ENCODE peak calls at places on chromosomes 2 and 18, in four cellular contexts. T, D, U and B are unnamed samples.

GRCh38 chr2:32860385-32860784 is 86.4 kb upstream of the LTBP1 start:
- DNase-seq in U (no peak), T (no peak), D (no peak), B (no peak)

GRCh38 chr18:53991202-53991601 is 233.3 kb downstream of the MBD2 start:
- DNase-seq in U (peak; percentile 45), D (peak; percentile 33), T (no peak), B (no peak)

GRCh38 chr2:85785027-85785822 is 31.4 kb downstream of the ATOH8 start:
- DNase-seq in D (no peak), U (no peak), T (no peak), B (no peak)

GRCh38 chr2:43075054-43075593 is 151.3 kb downstream of the ZFP36L2 start:
- DNase-seq in U (no peak), D (peak; percentile 76), T (no peak), B (peak; percentile 66)

GRCh38 chr2:212958757-212959295 is 192.6 kb downstream of the IKZF2 start:
- DNase-seq in U (no peak), D (no peak), T (no peak), B (no peak)

GRCh38 chr18:75208055-75208835 is 694 bp downstream of the PTGR3 start:
- DNase-seq in T (peak; percentile 47), D (peak; percentile 18), U (no peak), B (peak; percentile 75)

GRCh38 chr2:150876201-150877085 is 385.2 kb downstream of the RBM43 start:
- DNase-seq in U (no peak), D (no peak), T (no peak), B (no peak)

GRCh38 chr2:58635801-58636375 is 394.8 kb upstream of the FANCL start:
- DNase-seq in D (no peak), U (no peak), T (no peak), B (no peak)

GRCh38 chr18:49547701-49548100 is 14.2 kb upstream of the LIPG start:
- DNase-seq in U (no peak), T (no peak), D (no peak), B (no peak)

GRCh38 chr18:44090453-44090852 is 590.2 kb upstream of the SETBP1 start:
- DNase-seq in D (no peak), U (no peak), T (no peak), B (no peak)

GRCh38 chr2:84849271-84849952 is 31.5 kb downstream of the TRABD2A start:
- DNase-seq in D (no peak), U (no peak), T (no peak), B (no peak)

GRCh38 chr18:73577365-73577764 is 570.3 kb downstream of the FBXO15 start:
- DNase-seq in T (no peak), U (no peak), D (no peak), B (no peak)

GRCh38 chr2:197677483-197677882 is 2.1 kb upstream of the RFTN2 start:
- DNase-seq in T (no peak), U (no peak), D (no peak), B (no peak)

GRCh38 chr2:128970332-128971116 is 651.9 kb upstream of the HS6ST1 start:
- DNase-seq in T (no peak), D (no peak), U (no peak), B (no peak)

GRCh38 chr18:55934801-55935200 is 346.8 kb upstream of the TCF4 start:
- DNase-seq in D (no peak), T (no peak), U (no peak), B (no peak)

GRCh38 chr2:101476605-101477208 is 1.8 kb upstream of the RFX8 start:
- DNase-seq in D (peak; percentile 23), U (no peak), T (no peak), B (no peak)

GRCh38 chr2:26845021-26845420 is 2.9 kb upstream of the DPYSL5 start:
- DNase-seq in U (no peak), T (no peak), D (no peak), B (no peak)

GRCh38 chr2:100278501-100278900 is 43.8 kb downstream of the LONRF2 start:
- DNase-seq in D (no peak), T (no peak), U (no peak), B (no peak)

GRCh38 chr2:26883971-26884370 is 36.0 kb downstream of the DPYSL5 start:
- DNase-seq in U (no peak), T (no peak), D (no peak), B (no peak)

GRCh38 chr2:33526132-33526531 is 49.7 kb downstream of the RASGRP3 start:
- DNase-seq in T (no peak), D (no peak), U (no peak), B (no peak)

GRCh38 chr2:65655000-65655399 is 222.6 kb upstream of the SPRED2 start:
- DNase-seq in U (no peak), T (no peak), D (no peak), B (no peak)

GRCh38 chr18:60044290-60045006 is 144.7 kb downstream of the PMAIP1 start:
- DNase-seq in T (no peak), U (no peak), D (no peak), B (no peak)

GRCh38 chr2:46530571-46530970 is 51.2 kb downstream of the TMEM247 start:
- DNase-seq in D (no peak), T (no peak), U (no peak), B (no peak)

GRCh38 chr2:174704061-174704460 is 60.2 kb downstream of the CHRNA1 start:
- DNase-seq in D (no peak), T (no peak), U (no peak), B (no peak)

GRCh38 chr2:62923242-62923641 is 127.4 kb upstream of the OTX1 start:
- DNase-seq in D (no peak), U (no peak), T (no peak), B (no peak)

GRCh38 chr2:20569464-20570223 is 81.3 kb downstream of the HS1BP3 start:
- DNase-seq in D (no peak), T (no peak), U (no peak), B (no peak)

GRCh38 chr2:27453968-27454367 is 11.8 kb downstream of the KRTCAP3 start:
- DNase-seq in D (no peak), U (no peak), T (no peak), B (no peak)

GRCh38 chr2:96940026-96940601 is 46.3 kb downstream of the FAM178B start:
- DNase-seq in D (no peak), T (no peak), U (no peak), B (no peak)

GRCh38 chr18:55302337-55302833 is 285.6 kb downstream of the TCF4 start:
- DNase-seq in U (no peak), T (no peak), D (no peak), B (peak; percentile 26)

GRCh38 chr2:214492152-214492551 is 81.3 kb downstream of the VWC2L start:
- DNase-seq in D (no peak), T (no peak), U (no peak), B (no peak)

DNA sequence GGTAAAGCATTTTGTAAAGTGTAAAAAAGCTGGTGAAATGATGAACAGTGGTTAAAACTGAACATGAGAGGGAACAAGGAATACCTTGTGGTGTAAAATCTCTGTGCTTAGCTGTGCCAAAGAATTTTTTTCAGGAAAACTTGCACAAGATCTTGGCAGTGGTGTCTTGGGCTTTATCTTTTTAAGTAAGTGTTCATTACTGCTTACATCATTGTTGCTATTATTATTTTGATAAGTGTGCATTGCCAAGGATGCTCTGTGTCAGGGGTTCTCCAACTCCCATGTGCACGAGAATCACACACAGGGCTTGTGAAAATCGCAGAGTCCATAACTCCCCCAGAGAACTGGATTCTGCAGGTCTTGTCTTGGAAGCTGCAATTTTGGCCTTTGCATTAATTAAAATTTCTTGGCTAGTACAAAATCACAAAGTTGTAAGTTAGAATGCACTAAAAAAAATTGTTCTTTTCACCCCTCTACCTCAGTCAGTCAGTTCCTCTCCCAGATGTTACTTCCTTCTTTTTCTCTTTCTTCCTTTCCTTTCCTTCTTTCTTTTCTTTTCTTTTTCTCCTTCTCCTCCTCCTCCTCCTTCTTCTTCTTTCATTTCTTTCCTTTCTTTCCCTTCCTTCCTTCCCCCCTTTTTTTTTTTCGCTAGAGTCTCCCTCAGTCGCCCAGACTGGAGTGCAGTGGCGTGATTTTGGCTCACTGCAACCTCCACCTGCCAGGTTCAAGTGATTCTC is 37.8 kb downstream of the GATA6 start:
- DNase-seq in T (no peak), U (no peak), D (no peak), B (no peak)
- TF ChIP-seq ELF1 in T (no peak), U (no peak), D (no peak), B (no peak)

GRCh38 chr2:238700122-238700457 is 147.8 kb upstream of the TWIST2 start:
- DNase-seq in U (no peak), D (no peak), T (no peak), B (no peak)
- TF ChIP-seq ELF1 in U (no peak), D (no peak), T (no peak), B (no peak)

GRCh38 chr2:172664766-172665165 is 70.9 kb upstream of the RAPGEF4 start:
- DNase-seq in T (no peak), U (no peak), D (no peak), B (no peak)
- TF ChIP-seq ELF1 in T (no peak), U (no peak), D (no peak), B (no peak)

GRCh38 chr2:241563571-241563980 is 5.0 kb downstream of the BOK start:
- DNase-seq in D (no peak), U (no peak), T (no peak), B (no peak)

GRCh38 chr2:241563031-241563507 is 4.5 kb downstream of the BOK start:
- DNase-seq in D (no peak), T (no peak), U (no peak), B (no peak)

GRCh38 chr2:241561811-241562210 is 3.3 kb downstream of the BOK start:
- DNase-seq in U (no peak), D (no peak), T (peak; percentile 53), B (peak; percentile 76)

GRCh38 chr2:241560883-241561474 is 2.4 kb downstream of the BOK start:
- DNase-seq in U (no peak), T (no peak), D (no peak), B (peak; percentile 96)

GRCh38 chr2:241562269-241562891 is 3.8 kb downstream of the BOK start:
- DNase-seq in D (no peak), T (no peak), U (no peak), B (no peak)
- TF ChIP-seq ELF1 in D (no peak), T (no peak), U (no peak), B (no peak)

DNA sequence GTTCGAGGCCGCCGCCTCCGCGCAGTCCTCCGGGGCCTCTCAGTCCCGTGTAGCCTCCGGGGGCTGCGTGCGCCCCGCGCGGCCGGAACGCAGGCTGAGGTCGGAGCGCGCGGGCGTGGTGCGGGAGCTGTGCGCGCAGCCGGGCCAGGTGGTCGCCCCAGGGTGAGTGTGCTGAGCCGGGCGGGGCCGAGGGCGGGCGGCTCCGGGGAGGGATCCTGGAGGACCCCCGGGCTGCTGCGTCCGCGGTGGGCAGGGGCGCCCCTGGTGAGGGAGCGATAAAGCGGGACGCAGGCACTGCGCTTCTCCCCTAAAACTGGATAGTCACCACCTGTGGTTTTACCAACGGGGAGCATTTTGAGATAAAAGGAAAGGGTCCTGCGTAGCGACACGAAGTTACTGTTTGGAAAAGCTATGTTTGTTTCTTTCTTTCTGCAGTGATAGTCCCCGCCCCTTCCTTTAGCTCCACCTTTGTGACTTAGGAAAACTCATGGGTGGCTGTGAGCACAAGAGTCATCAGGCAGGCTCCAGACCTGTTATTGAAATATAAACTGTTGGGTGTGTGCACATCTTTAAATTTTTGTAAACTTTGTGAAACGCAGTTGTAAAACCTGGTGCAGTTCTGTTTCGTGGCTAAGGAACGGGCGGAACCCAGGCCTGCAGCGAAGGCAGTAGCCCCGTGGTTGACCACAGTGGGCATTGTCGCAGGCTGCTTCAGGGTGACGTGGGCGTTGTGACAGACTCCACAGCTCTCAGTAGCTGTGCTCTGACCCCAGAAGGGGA is 687 bp downstream of the CTDP1 start:
- DNase-seq in U (no peak), D (peak; percentile 41), T (peak; percentile 47), B (peak; percentile 68)
- TF ChIP-seq ELF1 in U (no peak), D (no peak), T (no peak), B (no peak)